ENCODE peak calls at places on chromosomes 4 and X, in nine cellular contexts. R is A549, X is G401, B is T-helper 2 cell, Q is SW480, J is Kasumi-1, O is DMS153, C is RWPE1, P is GM03348. E is an unnamed sample.
A peak's percentile ranks its signal among the peaks of the same experiment; 100 is the strongest.

GRCh38 chrX:69493193-69493592 is 10.9 kb upstream of the NALF2 start:
- DNase-seq in X (peak; percentile 58), J (peak; percentile 13), B (no peak), R (peak; percentile 30), C (peak; percentile 33), P (peak; percentile 14), Q (no peak), O (no peak), E (peak; percentile 57)

GRCh38 chr4:1172228-1172851 is at the start of gene SPON2:
- DNase-seq in P (peak; percentile 69), C (no peak), B (no peak), X (no peak), O (no peak), Q (no peak), J (no peak), R (no peak), E (no peak)

GRCh38 chrX:99795495-99795894 is 614.6 kb downstream of the PCDH19 start:
- DNase-seq in C (no peak), X (no peak), R (peak; percentile 2), P (no peak), J (peak; percentile 0), B (no peak), Q (no peak), O (no peak), E (peak; percentile 22)

GRCh38 chrX:68982476-68982875 is 153.7 kb downstream of the EFNB1 start:
- DNase-seq in P (no peak), Q (no peak), B (no peak), R (no peak), C (no peak), O (no peak), J (no peak), X (no peak), E (no peak)

GRCh38 chrX:24282381-24283121 is 31.3 kb downstream of the SUPT20HL2 start:
- DNase-seq in B (no peak), Q (no peak), C (no peak), X (no peak), P (peak; percentile 19), J (no peak), O (no peak), R (no peak), E (no peak)

GRCh38 chr4:3644849-3645627 is 112.8 kb upstream of the LRPAP1 start:
- DNase-seq in X (no peak), P (peak; percentile 80), C (peak; percentile 9), J (no peak), B (no peak), Q (peak; percentile 52), R (peak; percentile 13), O (no peak), E (no peak)

GRCh38 chrX:103464071-103464773 is 55.1 kb downstream of the RAB40A start:
- DNase-seq in B (no peak), R (peak; percentile 54), X (peak; percentile 49), J (peak; percentile 38), Q (peak; percentile 28), P (peak; percentile 58), O (no peak), C (no peak), E (peak; percentile 57)

GRCh38 chrX:101208152-101208905 is 11.3 kb upstream of the DRP2 start:
- DNase-seq in X (no peak), Q (no peak), O (no peak), J (no peak), B (no peak), R (peak; percentile 3), C (no peak), P (no peak), E (peak; percentile 6)

GRCh38 chr4:67366341-67366861 is 178.9 kb downstream of the CENPC start:
- DNase-seq in X (no peak), P (no peak), J (no peak), R (no peak), O (no peak), B (no peak), Q (no peak), C (no peak), E (peak; percentile 86)

GRCh38 chr4:147709999-147710398 is 21.9 kb upstream of the ARHGAP10 start:
- DNase-seq in J (no peak), P (no peak), R (no peak), Q (no peak), C (no peak), O (no peak), X (no peak), B (no peak), E (no peak)

GRCh38 chr4:108144451-108144850 is 24.3 kb downstream of the LEF1 start:
- DNase-seq in R (no peak), J (no peak), C (no peak), O (no peak), B (no peak), X (no peak), P (no peak), Q (no peak), E (peak; percentile 48)

GRCh38 chrX:145716226-145716625 is 101.4 kb upstream of the SLITRK2 start:
- DNase-seq in C (no peak), X (no peak), O (no peak), Q (no peak), B (no peak), J (no peak), P (no peak), R (no peak), E (no peak)

GRCh38 chr4:128979934-128980333 is 113.4 kb downstream of the SCLT1 start:
- DNase-seq in X (no peak), C (peak; percentile 48), J (no peak), O (no peak), Q (no peak), P (peak; percentile 76), B (no peak), R (peak; percentile 38), E (peak; percentile 45)

GRCh38 chr4:41437264-41437566 is 100.7 kb upstream of the LIMCH1 start:
- DNase-seq in R (no peak), X (no peak), P (no peak), O (peak; percentile 34), Q (no peak), C (no peak), B (no peak), J (no peak), E (no peak)

GRCh38 chr4:127162741-127163140 is 470.0 kb upstream of the INTU start:
- DNase-seq in P (peak; percentile 69), C (no peak), J (peak; percentile 81), O (no peak), X (no peak), B (no peak), R (no peak), Q (no peak), E (peak; percentile 28)

GRCh38 chr4:58935336-58935735 is 1825.2 kb upstream of the IGFBP7 start:
- DNase-seq in X (no peak), P (no peak), O (no peak), R (no peak), B (no peak), C (no peak), J (no peak), Q (no peak), E (no peak)

GRCh38 chr4:14184265-14184664 is 556.7 kb upstream of the BOD1L1 start:
- DNase-seq in B (no peak), O (no peak), X (peak; percentile 12), Q (no peak), P (peak; percentile 35), J (peak; percentile 17), C (no peak), R (no peak), E (no peak)

GRCh38 chr4:44462259-44462658 is 13.7 kb upstream of the KCTD8 start:
- DNase-seq in O (no peak), B (no peak), X (no peak), R (no peak), Q (no peak), C (no peak), J (no peak), P (no peak), E (no peak)

GRCh38 chrX:100659431-100660137 is 15.6 kb downstream of the SRPX2 start:
- DNase-seq in O (no peak), J (no peak), B (no peak), R (no peak), Q (no peak), P (no peak), C (no peak), X (no peak), E (no peak)

GRCh38 chr4:14379148-14379547 is 623.1 kb upstream of the CPEB2 start:
- DNase-seq in R (peak; percentile 47), B (no peak), X (no peak), O (no peak), Q (no peak), P (no peak), C (no peak), J (no peak), E (no peak)

GRCh38 chrX:65723706-65724105 is 56.3 kb downstream of the MSN start:
- DNase-seq in O (no peak), J (no peak), C (no peak), X (no peak), R (no peak), Q (no peak), B (no peak), P (no peak), E (no peak)

GRCh38 chr4:139582044-139582443 is 26.0 kb upstream of the SETD7 start:
- DNase-seq in B (no peak), P (no peak), J (no peak), Q (no peak), C (no peak), X (no peak), O (no peak), R (no peak), E (no peak)

GRCh38 chr4:3449574-3450534 is 8.1 kb downstream of the HGFAC start:
- DNase-seq in P (no peak), X (no peak), C (no peak), B (no peak), R (no peak), Q (no peak), J (no peak), O (no peak), E (no peak)

GRCh38 chr4:113881256-113881655 is 98.2 kb downstream of the ARSJ start:
- DNase-seq in J (no peak), P (no peak), Q (no peak), O (no peak), X (no peak), R (no peak), C (no peak), B (no peak), E (no peak)

GRCh38 chr4:22502895-22503814 is 12.7 kb downstream of the ADGRA3 start:
- DNase-seq in O (no peak), R (no peak), J (no peak), C (no peak), Q (no peak), P (no peak), B (no peak), X (no peak), E (no peak)

GRCh38 chrX:133365886-133366611 is 49.2 kb downstream of the GPC4 start:
- DNase-seq in O (no peak), Q (no peak), P (peak; percentile 20), R (no peak), C (no peak), B (no peak), X (no peak), J (no peak), E (no peak)